ENCODE peak calls at places on chromosomes 7 and 10, in seven cellular contexts. V, S, X, P, B, D and E are unnamed samples.

GRCh38 chr10:5496261-5497250 is 2.8 kb downstream of the CALML5 start:
- DNase-seq in V (no peak), B (no peak), P (no peak), X (no peak), S (no peak), D (no peak), E (no peak)

GRCh38 chr7:130143334-130143732 is 61.9 kb downstream of the TMEM209 start:
- DNase-seq in S (no peak), D (no peak), V (no peak), P (no peak), X (no peak), B (no peak), E (no peak)

GRCh38 chr10:91185239-91185875 is 35.1 kb upstream of the PCGF5 start:
- DNase-seq in X (no peak), P (no peak), B (peak), V (peak), S (no peak), D (no peak), E (no peak)

GRCh38 chr10:15345450-15345849 is 25.6 kb downstream of the FAM171A1 start:
- DNase-seq in D (no peak), S (no peak), P (no peak), V (no peak), X (no peak), B (no peak), E (no peak)

GRCh38 chr10:71981868-71982230 is 17.7 kb downstream of the CHST3 start:
- DNase-seq in X (no peak), V (no peak), D (no peak), B (no peak), S (no peak), P (no peak), E (peak)

GRCh38 chr7:2609001-2609411 is 22.8 kb upstream of the TTYH3 start:
- DNase-seq in X (no peak), S (no peak), V (peak), D (peak), B (no peak), P (no peak), E (peak)

GRCh38 chr10:128274938-128275337 is 148.7 kb upstream of the MKI67 start:
- DNase-seq in D (no peak), V (no peak), S (no peak), X (no peak), B (no peak), P (no peak), E (no peak)

GRCh38 chr7:5419523-5420107 is 4.0 kb downstream of the TNRC18 start:
- DNase-seq in D (no peak), P (no peak), B (no peak), V (peak), S (no peak), X (peak), E (peak)

GRCh38 chr10:121578965-121579364 is 19.3 kb downstream of the FGFR2 start:
- DNase-seq in V (no peak), D (no peak), S (no peak), B (no peak), P (no peak), X (no peak), E (no peak)

GRCh38 chr10:16779375-16779774 is 37.8 kb downstream of the RSU1 start:
- DNase-seq in V (no peak), P (no peak), X (no peak), B (no peak), S (no peak), D (no peak), E (peak)

GRCh38 chr10:116398224-116398623 is 29.4 kb upstream of the PNLIPRP3 start:
- DNase-seq in D (no peak), X (no peak), P (no peak), V (no peak), S (no peak), B (no peak), E (no peak)

GRCh38 chr10:129601737-129602136 is 134.7 kb downstream of the MGMT start:
- DNase-seq in S (no peak), B (no peak), D (no peak), X (no peak), P (no peak), V (no peak), E (peak)

GRCh38 chr10:62153191-62153590 is 115.5 kb downstream of the RTKN2 start:
- DNase-seq in P (peak), X (no peak), S (no peak), B (no peak), D (no peak), V (peak), E (no peak)

GRCh38 chr7:143018931-143019330 is 8.0 kb downstream of the OR9A2 start:
- DNase-seq in X (no peak), D (no peak), P (no peak), V (peak), S (no peak), B (no peak), E (no peak)

GRCh38 chr7:30057741-30058140 is 29.5 kb downstream of the PLEKHA8 start:
- DNase-seq in X (no peak), P (no peak), D (no peak), S (no peak), V (peak), B (no peak), E (no peak)

GRCh38 chr10:71367279-71367678 is 29.4 kb upstream of the CDH23 start:
- DNase-seq in X (no peak), B (no peak), V (no peak), S (no peak), D (no peak), P (no peak), E (no peak)

GRCh38 chr10:36534471-36535002 is 590.9 kb upstream of the ANKRD30A start:
- DNase-seq in S (no peak), B (peak), V (peak), X (no peak), D (peak), P (peak), E (no peak)

GRCh38 chr7:99631311-99632109 is 14.8 kb downstream of the ZSCAN25 start:
- DNase-seq in D (no peak), X (no peak), V (peak), S (no peak), P (no peak), B (peak), E (no peak)

GRCh38 chr10:92592761-92593552 is at the start of gene KIF11:
- DNase-seq in S (peak), P (peak), B (peak), V (peak), D (peak), X (peak), E (peak)

GRCh38 chr7:105026750-105027149 is 12.7 kb downstream of the KMT2E start:
- DNase-seq in S (no peak), P (no peak), B (no peak), V (no peak), D (no peak), X (no peak), E (no peak)

GRCh38 chr10:104301907-104302690 is 33.1 kb downstream of the GSTO2 start:
- DNase-seq in V (peak), B (no peak), S (no peak), P (no peak), D (no peak), X (no peak), E (no peak)

GRCh38 chr7:157439761-157440160 is 103.0 kb downstream of the DNAJB6 start:
- DNase-seq in V (no peak), B (no peak), D (no peak), P (no peak), S (no peak), X (no peak), E (no peak)

GRCh38 chr10:97939446-97939990 is 89.9 kb downstream of the GOLGA7B start:
- DNase-seq in B (no peak), D (no peak), S (no peak), P (no peak), V (no peak), X (no peak), E (no peak)

GRCh38 chr10:96089670-96090462 is 40.2 kb upstream of the ZNF518A start:
- DNase-seq in S (peak), B (peak), X (peak), D (peak), P (peak), V (peak), E (peak)

GRCh38 chr7:99020413-99020715 is 123.5 kb downstream of the SMURF1 start:
- DNase-seq in B (no peak), S (no peak), V (no peak), X (no peak), D (no peak), P (no peak), E (no peak)

GRCh38 chr7:80941206-80941758 is 22.4 kb upstream of the SEMA3C start:
- DNase-seq in V (peak), P (no peak), B (peak), X (no peak), S (no peak), D (no peak), E (no peak)

GRCh38 chr10:50293508-50294320 is 42.4 kb upstream of the ASAH2 start:
- DNase-seq in D (no peak), S (no peak), X (peak), B (no peak), V (no peak), P (no peak), E (no peak)

GRCh38 chr10:69885379-69886156 is 83.9 kb downstream of the COL13A1 start:
- DNase-seq in B (no peak), D (no peak), P (no peak), V (no peak), X (no peak), S (no peak), E (no peak)

GRCh38 chr10:69883680-69884375 is 82.1 kb downstream of the COL13A1 start:
- DNase-seq in B (no peak), S (no peak), P (no peak), D (no peak), V (no peak), X (no peak), E (no peak)

GRCh38 chr10:69881202-69881601 is 79.5 kb downstream of the COL13A1 start:
- DNase-seq in X (no peak), S (no peak), P (no peak), B (no peak), D (no peak), V (no peak), E (no peak)

GRCh38 chr10:69884686-69885085 is 83.0 kb downstream of the COL13A1 start:
- DNase-seq in X (no peak), V (peak), B (no peak), P (no peak), S (no peak), D (no peak), E (no peak)

DNA sequence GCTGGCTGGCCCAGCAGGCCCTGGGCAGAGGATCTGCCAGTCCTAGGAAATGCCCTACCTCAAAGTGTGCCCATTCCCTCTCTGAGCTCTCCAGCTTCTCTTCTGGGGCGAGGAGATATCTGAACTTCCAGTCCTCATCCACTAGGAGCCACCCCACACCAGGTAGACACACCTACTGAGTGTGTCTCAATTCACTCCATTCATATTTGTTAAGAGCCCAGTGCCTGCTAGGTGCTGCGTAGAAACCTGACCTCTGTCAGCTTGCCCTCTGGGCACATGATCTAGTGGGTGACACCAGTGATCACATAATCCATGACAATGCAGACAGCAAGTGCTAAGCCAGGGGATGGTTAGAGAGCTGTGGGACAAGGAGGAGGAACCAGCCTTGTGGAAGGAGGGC is 81.5 kb downstream of the COL13A1 start:
- DNase-seq in B (no peak), X (peak), V (no peak), S (no peak), P (no peak), D (no peak), E (no peak)
- TF ChIP-seq CTCF in B (no peak), X (peak), V (no peak), S (no peak), P (no peak), D (no peak), E (no peak)

GRCh38 chr10:1229116-1229515 is 172.9 kb downstream of the WDR37 start:
- DNase-seq in V (no peak), S (no peak), P (no peak), X (no peak), D (no peak), B (no peak), E (no peak)

GRCh38 chr10:1229574-1229973 is 173.4 kb downstream of the WDR37 start:
- DNase-seq in X (no peak), P (no peak), D (no peak), S (no peak), B (no peak), V (no peak), E (no peak)

GRCh38 chr10:1228463-1228975 is 172.3 kb downstream of the WDR37 start:
- DNase-seq in X (no peak), D (no peak), S (no peak), V (no peak), B (no peak), P (no peak), E (no peak)

GRCh38 chr10:1230138-1230537 is 174.0 kb downstream of the WDR37 start:
- DNase-seq in V (no peak), B (no peak), S (no peak), X (no peak), P (no peak), D (no peak), E (no peak)

GRCh38 chr10:1227505-1228402 is 171.6 kb downstream of the WDR37 start:
- DNase-seq in B (no peak), P (no peak), V (peak), D (no peak), X (no peak), S (no peak), E (no peak)
- TF ChIP-seq CTCF in B (no peak), P (no peak), V (no peak), D (no peak), X (no peak), S (no peak), E (no peak)

GRCh38 chr10:28721318-28721717 is 44.0 kb downstream of the BAMBI start:
- DNase-seq in S (no peak), V (no peak), B (no peak), X (no peak), P (no peak), D (no peak), E (no peak)
- TF ChIP-seq CTCF in S (no peak), V (no peak), B (no peak), X (no peak), P (no peak), D (no peak), E (no peak)

GRCh38 chr10:28541695-28542365 is 8.9 kb downstream of the WAC start:
- DNase-seq in S (no peak), P (no peak), X (no peak), D (no peak), V (no peak), B (no peak), E (no peak)
- TF ChIP-seq CTCF in S (no peak), P (no peak), X (no peak), D (no peak), V (no peak), B (peak), E (no peak)

DNA sequence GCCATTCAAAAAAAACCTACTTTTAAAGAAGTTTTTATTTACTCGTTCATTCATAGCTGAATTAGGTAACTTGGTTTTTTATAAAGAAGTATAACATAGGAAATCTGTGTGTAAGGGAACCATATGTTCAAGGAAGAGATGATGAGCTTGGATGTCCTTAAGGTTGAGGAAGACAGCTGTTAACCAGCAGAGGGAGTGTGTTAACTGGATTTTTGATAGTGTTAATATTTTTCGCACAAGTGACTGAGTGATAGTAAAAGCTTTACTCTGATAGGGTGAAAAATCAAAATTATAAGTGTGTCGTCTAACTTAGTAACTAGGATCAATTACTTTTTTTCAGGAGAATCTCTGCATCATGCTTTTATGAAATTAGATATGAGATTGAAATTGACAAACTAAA is 134.7 kb downstream of the ARL5B start:
- DNase-seq in B (no peak), X (no peak), V (peak), D (no peak), P (peak), S (no peak), E (no peak)
- TF ChIP-seq CTCF in B (peak), X (no peak), V (peak), D (no peak), P (peak), S (no peak), E (no peak)

GRCh38 chr7:90613088-90613498 is 17.0 kb downstream of the CDK14 start:
- DNase-seq in B (no peak), D (peak), V (peak), X (no peak), P (no peak), S (no peak), E (peak)
- TF ChIP-seq CTCF in B (no peak), D (no peak), V (no peak), X (no peak), P (no peak), S (no peak), E (no peak)